ENCODE peak calls at places on chromosomes 12 and 14, in five cellular contexts. V is pancreas; M is astrocyte of the cerebellum; R is naive thymus-derived CD4-positive, alpha-beta T cell; W is AML-193. F is an unnamed sample.

GRCh38 chr12:1595690-1596347 is 1.4 kb upstream of the FBXL14 start:
- DNase-seq in R (no peak), W (no peak), V (no peak), M (no peak), F (peak; percentile 38)

GRCh38 chr14:104200591-104200990 is 62.2 kb downstream of the KIF26A start:
- DNase-seq in R (no peak), V (no peak), M (no peak), W (no peak), F (no peak)

GRCh38 chr12:68557011-68557715 is 53.5 kb upstream of the RAP1B start:
- DNase-seq in W (no peak), R (no peak), V (no peak), M (peak; percentile 45), F (peak; percentile 27)

GRCh38 chr12:80567391-80567790 is 123.4 kb downstream of the PTPRQ start:
- DNase-seq in R (no peak), M (no peak), V (no peak), W (peak; percentile 20), F (no peak)

GRCh38 chr14:73591690-73592448 is at the start of gene ACOT4:
- DNase-seq in V (peak; percentile 40), R (peak; percentile 77), W (no peak), M (no peak), F (peak; percentile 40)

GRCh38 chr12:121866331-121866730 is 7.7 kb upstream of the HPD start:
- DNase-seq in M (no peak), W (no peak), V (no peak), R (no peak), F (no peak)

GRCh38 chr12:124927325-124928094 is 13.1 kb upstream of the UBC start:
- DNase-seq in M (peak; percentile 70), R (peak; percentile 93), W (no peak), V (peak; percentile 87), F (peak; percentile 81)

GRCh38 chr14:21913759-21914158 is 240.1 kb upstream of the OR4E1 start:
- DNase-seq in V (peak; percentile 40), W (peak; percentile 76), M (peak; percentile 31), R (peak; percentile 80), F (peak; percentile 67)

GRCh38 chr12:92289611-92290010 is 144.0 kb upstream of the BTG1 start:
- DNase-seq in W (no peak), M (no peak), R (no peak), V (no peak), F (peak; percentile 6)

GRCh38 chr12:54017845-54018607 is 9.2 kb downstream of the HOXC8 start:
- DNase-seq in R (peak; percentile 73), V (peak; percentile 73), M (no peak), W (peak; percentile 80), F (peak; percentile 94)

GRCh38 chr12:120230326-120230973 is 29.5 kb upstream of the RPLP0 start:
- DNase-seq in R (no peak), V (no peak), M (peak; percentile 84), W (no peak), F (peak; percentile 96)

GRCh38 chr12:80195143-80195726 is 95.9 kb downstream of the OTOGL start:
- DNase-seq in M (peak; percentile 67), V (no peak), R (no peak), W (peak; percentile 41), F (peak; percentile 41)

GRCh38 chr14:65879218-65880009 is 466.9 kb downstream of the FUT8 start:
- DNase-seq in W (no peak), M (no peak), V (no peak), R (no peak), F (peak; percentile 37)

GRCh38 chr12:129887047-129887568 is 16.7 kb downstream of the TMEM132D start:
- DNase-seq in V (no peak), R (no peak), M (peak; percentile 33), W (no peak), F (peak; percentile 46)

GRCh38 chr14:53638966-53639365 is 317.7 kb downstream of the BMP4 start:
- DNase-seq in V (no peak), R (no peak), W (no peak), M (no peak), F (no peak)

GRCh38 chr14:34701808-34702207 is 12.6 kb downstream of the CFL2 start:
- DNase-seq in R (no peak), V (no peak), M (no peak), W (no peak), F (no peak)

GRCh38 chr14:93510030-93510429 is 79.3 kb downstream of the UNC79 start:
- DNase-seq in M (no peak), V (no peak), W (no peak), R (no peak), F (no peak)

GRCh38 chr12:53670308-53670707 is 5.6 kb downstream of the ATP5MC2 start:
- DNase-seq in M (no peak), V (no peak), W (no peak), R (no peak), F (no peak)

GRCh38 chr12:92961949-92962348 is 32.9 kb upstream of the EEA1 start:
- DNase-seq in W (no peak), M (no peak), R (no peak), V (no peak), F (peak; percentile 81)

GRCh38 chr12:40969796-40970195 is 218.3 kb upstream of the PDZRN4 start:
- DNase-seq in V (no peak), W (no peak), M (no peak), R (no peak), F (no peak)

GRCh38 chr14:105913221-105913620 is 386.8 kb downstream of the TMEM121 start:
- DNase-seq in R (no peak), M (no peak), W (no peak), V (no peak), F (no peak)

GRCh38 chr12:53483225-53483978 is 15.9 kb downstream of the MAP3K12 start:
- DNase-seq in W (no peak), V (no peak), M (no peak), R (no peak), F (no peak)

GRCh38 chr12:51891843-51892242 is 3.9 kb downstream of the ANKRD33 start:
- DNase-seq in M (no peak), R (no peak), W (peak; percentile 55), V (no peak), F (no peak)

GRCh38 chr14:24630087-24630871 is 3.7 kb downstream of the GZMB start:
- DNase-seq in R (no peak), M (no peak), V (no peak), W (no peak), F (no peak)

GRCh38 chr14:100192672-100193416 is 33.4 kb upstream of the DEGS2 start:
- DNase-seq in W (peak; percentile 96), M (peak; percentile 93), R (peak; percentile 100), V (peak; percentile 99), F (peak; percentile 89)

GRCh38 chr12:94874086-94874985 is 129.2 kb downstream of the NDUFA12 start:
- DNase-seq in M (no peak), W (no peak), R (no peak), V (no peak), F (no peak)

GRCh38 chr12:95848575-95849388 is 10.0 kb upstream of the SNRPF start:
- DNase-seq in M (no peak), W (peak; percentile 31), R (no peak), V (peak; percentile 25), F (peak; percentile 37)

GRCh38 chr12:104612381-104612780 is 155.6 kb downstream of the CHST11 start:
- DNase-seq in R (no peak), M (no peak), W (no peak), V (no peak), F (no peak)

F was measured in RPMI7951.